ENCODE peak calls at places on chromosomes 7 and 10, in six cellular contexts. R is HepG2, W is GM12878, T is K562, A is HCT116, M is H1. V is an unnamed sample.
A peak's percentile ranks its signal among the peaks of the same experiment; 100 is the strongest.

GRCh38 chr10:106338486-106338885 is 826.0 kb downstream of the SORCS1 start:
- DNase-seq in T (no peak), R (no peak), M (no peak), A (no peak), W (no peak), V (no peak)

GRCh38 chr7:37643876-37644275 is 39.7 kb upstream of the GPR141 start:
- DNase-seq in R (no peak), T (no peak), A (no peak), M (peak; percentile 50), W (no peak), V (peak; percentile 91)

GRCh38 chr7:148587076-148587475 is 3.5 kb upstream of the C7orf33 start:
- DNase-seq in W (no peak), R (no peak), M (no peak), T (no peak), A (no peak), V (no peak)

GRCh38 chr10:59320370-59320769 is 42.0 kb downstream of the FAM13C start:
- DNase-seq in W (no peak), A (no peak), R (no peak), M (no peak), T (no peak), V (no peak)

GRCh38 chr7:99557196-99557607 is 1.2 kb upstream of the ZNF655 start:
- DNase-seq in M (no peak), T (peak; percentile 38), W (no peak), R (no peak), A (no peak), V (no peak)

GRCh38 chr10:119250641-119251314 is 43.4 kb downstream of the GRK5 start:
- DNase-seq in T (no peak), M (no peak), W (no peak), A (no peak), R (no peak), V (no peak)

GRCh38 chr7:108080094-108080656 is 50.0 kb downstream of the LAMB4 start:
- DNase-seq in M (no peak), R (no peak), W (no peak), T (no peak), A (no peak), V (no peak)

GRCh38 chr10:130894485-130894884 is 417.0 kb downstream of the TCERG1L start:
- DNase-seq in T (no peak), A (no peak), R (no peak), M (no peak), W (no peak), V (no peak)

GRCh38 chr7:15977663-15978062 is 291.2 kb upstream of the MEOX2 start:
- DNase-seq in R (no peak), M (no peak), T (no peak), A (no peak), W (no peak), V (no peak)

GRCh38 chr7:6256709-6257535 is 15.5 kb downstream of the CYTH3 start:
- DNase-seq in T (no peak), M (no peak), A (no peak), R (peak; percentile 36), W (peak; percentile 89), V (no peak)

GRCh38 chr10:96512524-96512991 is 1.2 kb downstream of the TLL2 start:
- DNase-seq in A (no peak), R (no peak), M (peak; percentile 34), T (no peak), W (no peak), V (no peak)

GRCh38 chr10:86971146-86971991 is 3.1 kb downstream of the ADIRF start:
- DNase-seq in W (peak; percentile 55), T (no peak), A (peak; percentile 88), M (no peak), R (no peak), V (no peak)

GRCh38 chr7:121530251-121531174 is 134.4 kb upstream of the FAM3C start:
- DNase-seq in M (no peak), W (peak; percentile 99), R (no peak), T (no peak), A (peak; percentile 100), V (no peak)

GRCh38 chr10:47033081-47033480 is 121.9 kb downstream of the PTPN20 start:
- DNase-seq in W (no peak), R (no peak), T (no peak), A (no peak), M (no peak), V (no peak)

GRCh38 chr7:116165717-116166116 is 44.6 kb upstream of the TES start:
- DNase-seq in W (no peak), M (no peak), A (no peak), R (no peak), T (no peak), V (no peak)

GRCh38 chr7:144854839-144855424 is 19.1 kb upstream of the TPK1 start:
- DNase-seq in T (peak; percentile 39), A (peak; percentile 42), W (no peak), M (no peak), R (peak; percentile 4), V (no peak)

GRCh38 chr10:132446195-132446581 is 49.2 kb downstream of the PWWP2B start:
- DNase-seq in T (no peak), W (no peak), M (no peak), R (no peak), A (no peak), V (no peak)

GRCh38 chr10:95314519-95314918 is 23.7 kb upstream of the PDLIM1 start:
- DNase-seq in T (no peak), M (no peak), W (no peak), A (no peak), R (no peak), V (no peak)

GRCh38 chr7:77831481-77831880 is 32.9 kb downstream of the PHTF2 start:
- DNase-seq in R (no peak), M (no peak), T (no peak), A (no peak), W (no peak), V (no peak)

GRCh38 chr10:29858352-29859267 is 200.8 kb downstream of the JCAD start:
- DNase-seq in R (peak; percentile 34), T (no peak), A (peak; percentile 36), M (peak; percentile 25), W (no peak), V (peak; percentile 32)

GRCh38 chr7:64755881-64756280 is 38.3 kb upstream of the ZNF138 start:
- DNase-seq in T (no peak), A (no peak), M (no peak), W (no peak), R (no peak), V (no peak)

GRCh38 chr7:64753032-64753431 is 41.2 kb upstream of the ZNF138 start:
- DNase-seq in M (no peak), T (no peak), A (no peak), R (no peak), W (no peak), V (no peak)

GRCh38 chr7:64758151-64758550 is 36.1 kb upstream of the ZNF138 start:
- DNase-seq in W (no peak), M (no peak), R (no peak), A (no peak), T (no peak), V (no peak)
- TF ChIP-seq ZNF274 in W (no peak), M (no peak), R (no peak), A (no peak), T (no peak), V (no peak)

DNA sequence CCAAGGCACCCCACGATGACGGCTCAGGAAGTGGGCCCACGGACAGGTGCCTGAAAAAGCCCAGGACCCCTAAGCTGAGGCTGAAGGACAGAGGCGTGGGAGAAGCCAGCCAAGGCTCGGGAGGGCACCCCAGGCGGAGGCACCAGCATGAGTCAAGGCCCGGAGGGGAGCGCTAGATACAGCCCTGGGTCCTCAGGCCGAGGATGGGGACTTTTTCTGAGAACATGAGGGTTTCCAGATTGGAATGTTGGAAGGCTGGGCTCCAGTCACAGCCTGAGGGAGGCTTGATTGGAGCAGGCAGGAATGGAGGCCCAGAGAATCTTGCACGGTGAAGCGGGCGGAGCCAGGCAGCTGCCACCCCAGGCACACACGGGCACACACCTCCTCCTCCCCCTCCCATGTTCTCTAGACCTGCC is 19.0 kb upstream of the ELFN1 start:
- DNase-seq in A (no peak), M (no peak), T (no peak), W (no peak), R (no peak), V (no peak)
- H3K9me3 ChIP-seq in A (no peaks in the 10 kb centered on the region), M (no peaks in the 10 kb centered on the region), T (no peaks in the 10 kb centered on the region), W (no peaks in the 10 kb centered on the region), R (no peaks in the 10 kb centered on the region), V (no peaks in the 10 kb centered on the region)

GRCh38 chr10:23345861-23346260 is 1.3 kb upstream of the C10orf67 start:
- DNase-seq in R (peak; percentile 94), M (no peak), A (no peak), W (no peak), T (no peak), V (no peak)

GRCh38 chr10:23341004-23341403 is 3.6 kb downstream of the C10orf67 start:
- DNase-seq in W (no peak), M (no peak), R (no peak), T (no peak), A (no peak), V (no peak)

GRCh38 chr10:23344251-23344841 is at the start of gene C10orf67:
- DNase-seq in M (peak; percentile 17), W (no peak), T (no peak), R (no peak), A (no peak), V (peak; percentile 39)

GRCh38 chr10:23342213-23342884 is 2.2 kb downstream of the C10orf67 start:
- DNase-seq in A (no peak), M (no peak), T (no peak), R (no peak), W (no peak), V (no peak)

GRCh38 chr10:23343591-23344225 is 889 bp downstream of the C10orf67 start:
- DNase-seq in W (no peak), R (no peak), A (no peak), M (peak; percentile 9), T (peak; percentile 34), V (peak; percentile 33)
- TF ChIP-seq ZNF274 in W (no peak), R (no peak), A (no peak), M (no peak), T (no peak), V (no peak)

GRCh38 chr10:36739884-36740445 is 385.4 kb upstream of the ANKRD30A start:
- DNase-seq in R (no peak), T (no peak), W (no peak), A (no peak), M (no peak), V (no peak)
- H3K9me3 ChIP-seq in R (no peaks in the 10 kb centered on the region), T (no peaks in the 10 kb centered on the region), W (no peaks in the 10 kb centered on the region), A (peaks cover 4% of the 10 kb centered on the region), M (no peaks in the 10 kb centered on the region), V (no peaks in the 10 kb centered on the region)

GRCh38 chr7:44073664-44074348 is 8.4 kb upstream of the PGAM2 start:
- DNase-seq in T (no peak), M (no peak), A (no peak), W (no peak), R (no peak), V (no peak)
- TF ChIP-seq ZNF274 in T (no peak), M (no peak), A (no peak), W (no peak), R (no peak), V (no peak)

V was measured in NT2/D1.